ENCODE peak calls at places on chromosomes 1 and 21, in four cellular contexts. One of them, this sample, is unnamed.

GRCh38 chr1:56064705-56065104 is 514.7 kb downstream of the PLPP3 start:
- DNase-seq in H1: no peak
- DNase-seq in H9: no peak
- DNase-seq in mesendoderm: no peak
- DNase-seq in this sample: peak

GRCh38 chr1:204408074-204408507 is 3.5 kb downstream of the PPP1R15B start:
- DNase-seq in H1: no peak
- DNase-seq in H9: no peak
- DNase-seq in mesendoderm: no peak
- DNase-seq in this sample: peak

GRCh38 chr1:244112646-244113045 is 61.6 kb downstream of the ZBTB18 start:
- DNase-seq in H1: no peak
- DNase-seq in H9: no peak
- DNase-seq in mesendoderm: peak
- DNase-seq in this sample: peak

GRCh38 chr1:77416692-77417450 is 135.1 kb downstream of the AK5 start:
- DNase-seq in H1: peak
- DNase-seq in H9: no peak
- DNase-seq in mesendoderm: peak
- DNase-seq in this sample: peak

GRCh38 chr1:32232558-32233304 is 10.5 kb downstream of the EIF3I start:
- DNase-seq in H1: no peak
- DNase-seq in H9: no peak
- DNase-seq in mesendoderm: no peak
- DNase-seq in this sample: no peak

GRCh38 chr1:35883681-35884155 is 709 bp downstream of the AGO1 start:
- DNase-seq in H1: peak
- DNase-seq in H9: peak
- DNase-seq in mesendoderm: peak
- DNase-seq in this sample: peak

GRCh38 chr1:50917128-50917795 is 42.8 kb downstream of the FAF1 start:
- DNase-seq in H1: no peak
- DNase-seq in H9: no peak
- DNase-seq in mesendoderm: no peak
- DNase-seq in this sample: no peak

GRCh38 chr1:64320470-64320869 is 117.0 kb downstream of the UBE2U start:
- DNase-seq in H1: no peak
- DNase-seq in H9: no peak
- DNase-seq in mesendoderm: no peak
- DNase-seq in this sample: peak

GRCh38 chr1:59404725-59405124 is 107.8 kb downstream of the FGGY start:
- DNase-seq in H1: no peak
- DNase-seq in H9: no peak
- DNase-seq in mesendoderm: no peak
- DNase-seq in this sample: no peak

GRCh38 chr21:42220138-42220701 is 1.3 kb downstream of the ABCG1 start:
- DNase-seq in H1: no peak
- DNase-seq in H9: peak
- DNase-seq in mesendoderm: peak
- DNase-seq in this sample: peak

GRCh38 chr21:21631961-21632360 is 633.8 kb downstream of the NCAM2 start:
- DNase-seq in H1: no peak
- DNase-seq in H9: no peak
- DNase-seq in mesendoderm: no peak
- DNase-seq in this sample: peak

GRCh38 chr1:75136158-75136815 is 2.1 kb downstream of the LHX8 start:
- DNase-seq in H1: no peak
- DNase-seq in H9: peak
- DNase-seq in mesendoderm: peak
- DNase-seq in this sample: no peak

GRCh38 chr1:6911974-6912373 is 126.7 kb downstream of the CAMTA1 start:
- DNase-seq in H1: no peak
- DNase-seq in H9: no peak
- DNase-seq in mesendoderm: peak
- DNase-seq in this sample: peak

GRCh38 chr1:225567789-225568188 is 85.1 kb downstream of the ENAH start:
- DNase-seq in H1: no peak
- DNase-seq in H9: no peak
- DNase-seq in mesendoderm: peak
- DNase-seq in this sample: no peak

GRCh38 chr1:213060836-213061235 is 9.8 kb downstream of the RPS6KC1 start:
- DNase-seq in H1: no peak
- DNase-seq in H9: no peak
- DNase-seq in mesendoderm: peak
- DNase-seq in this sample: no peak

GRCh38 chr1:64669098-64669675 is 75.7 kb upstream of the RAVER2 start:
- DNase-seq in H1: no peak
- DNase-seq in H9: no peak
- DNase-seq in mesendoderm: no peak
- DNase-seq in this sample: peak

GRCh38 chr21:10272216-10272615 is 249.2 kb upstream of the TPTE start:
- DNase-seq in H1: no peak
- DNase-seq in H9: no peak
- DNase-seq in mesendoderm: peak
- DNase-seq in this sample: no peak

GRCh38 chr1:110864260-110864659 is 8.7 kb upstream of the CD53 start:
- DNase-seq in H1: no peak
- DNase-seq in H9: no peak
- DNase-seq in mesendoderm: no peak
- DNase-seq in this sample: no peak

GRCh38 chr1:36285450-36286101 is 20.6 kb upstream of the SH3D21 start:
- DNase-seq in H1: no peak
- DNase-seq in H9: peak
- DNase-seq in mesendoderm: peak
- DNase-seq in this sample: peak

GRCh38 chr1:245871881-245872280 is 635.2 kb downstream of the SMYD3 start:
- DNase-seq in H1: no peak
- DNase-seq in H9: no peak
- DNase-seq in mesendoderm: no peak
- DNase-seq in this sample: peak

GRCh38 chr1:147651466-147651865 is 18.9 kb downstream of the ACP6 start:
- DNase-seq in H1: no peak
- DNase-seq in H9: no peak
- DNase-seq in mesendoderm: peak
- DNase-seq in this sample: no peak

GRCh38 chr1:38538834-38539233 is 320.7 kb downstream of the RRAGC start:
- DNase-seq in H1: no peak
- DNase-seq in H9: no peak
- DNase-seq in mesendoderm: no peak
- DNase-seq in this sample: no peak

GRCh38 chr1:33436557-33437296 is 5.8 kb upstream of the PHC2 start:
- DNase-seq in H1: no peak
- DNase-seq in H9: no peak
- DNase-seq in mesendoderm: no peak
- DNase-seq in this sample: peak

GRCh38 chr1:97875996-97876395 is 44.8 kb downstream of the DPYD start:
- DNase-seq in H1: no peak
- DNase-seq in H9: no peak
- DNase-seq in mesendoderm: no peak
- DNase-seq in this sample: peak

GRCh38 chr1:186225089-186225488 is 150.0 kb downstream of the TPR start:
- DNase-seq in H1: no peak
- DNase-seq in H9: no peak
- DNase-seq in mesendoderm: no peak
- DNase-seq in this sample: no peak

GRCh38 chr1:215473943-215474342 is 93.2 kb upstream of the KCTD3 start:
- DNase-seq in H1: no peak
- DNase-seq in H9: no peak
- DNase-seq in mesendoderm: peak
- DNase-seq in this sample: peak

GRCh38 chr1:48092401-48092800 is 95.2 kb upstream of the TRABD2B start:
- DNase-seq in H1: no peak
- DNase-seq in H9: no peak
- DNase-seq in mesendoderm: no peak
- DNase-seq in this sample: no peak

GRCh38 chr21:44399151-44399954 is 45.9 kb downstream of the TRPM2 start:
- DNase-seq in H1: no peak
- DNase-seq in H9: peak
- DNase-seq in mesendoderm: no peak
- DNase-seq in this sample: no peak

GRCh38 chr1:20896824-20897223 is 109.7 kb upstream of the HP1BP3 start:
- DNase-seq in H1: no peak
- DNase-seq in H9: no peak
- DNase-seq in mesendoderm: no peak
- DNase-seq in this sample: no peak

GRCh38 chr21:37845535-37845934 is 70.7 kb downstream of the KCNJ6 start:
- DNase-seq in H1: no peak
- DNase-seq in H9: no peak
- DNase-seq in mesendoderm: no peak
- DNase-seq in this sample: no peak

GRCh38 chr1:7425771-7426170 is 345.3 kb upstream of the VAMP3 start:
- DNase-seq in H1: no peak
- DNase-seq in H9: no peak
- DNase-seq in mesendoderm: no peak
- DNase-seq in this sample: no peak

GRCh38 chr1:198444792-198445191 is 95.7 kb downstream of the ATP6V1G3 start:
- DNase-seq in H1: no peak
- DNase-seq in H9: no peak
- DNase-seq in mesendoderm: no peak
- DNase-seq in this sample: peak

GRCh38 chr1:162765788-162766187 is 24.7 kb upstream of the HSD17B7 start:
- DNase-seq in H1: no peak
- DNase-seq in H9: no peak
- DNase-seq in mesendoderm: no peak
- DNase-seq in this sample: no peak

GRCh38 chr1:170986901-170987300 is 51.6 kb downstream of the MROH9 start:
- DNase-seq in H1: no peak
- DNase-seq in H9: no peak
- DNase-seq in mesendoderm: no peak
- DNase-seq in this sample: no peak

GRCh38 chr1:170985406-170985805 is 50.1 kb downstream of the MROH9 start:
- DNase-seq in H1: no peak
- DNase-seq in H9: no peak
- DNase-seq in mesendoderm: no peak
- DNase-seq in this sample: no peak

GRCh38 chr1:170987397-170987796 is 52.1 kb downstream of the MROH9 start:
- DNase-seq in H1: no peak
- DNase-seq in H9: no peak
- DNase-seq in mesendoderm: no peak
- DNase-seq in this sample: no peak
- H4K5ac ChIP-seq in H1: no peak
- H4K5ac ChIP-seq in H9: no peak
- H4K5ac ChIP-seq in mesendoderm: no peak
- H4K5ac ChIP-seq in this sample: no peak

DNA sequence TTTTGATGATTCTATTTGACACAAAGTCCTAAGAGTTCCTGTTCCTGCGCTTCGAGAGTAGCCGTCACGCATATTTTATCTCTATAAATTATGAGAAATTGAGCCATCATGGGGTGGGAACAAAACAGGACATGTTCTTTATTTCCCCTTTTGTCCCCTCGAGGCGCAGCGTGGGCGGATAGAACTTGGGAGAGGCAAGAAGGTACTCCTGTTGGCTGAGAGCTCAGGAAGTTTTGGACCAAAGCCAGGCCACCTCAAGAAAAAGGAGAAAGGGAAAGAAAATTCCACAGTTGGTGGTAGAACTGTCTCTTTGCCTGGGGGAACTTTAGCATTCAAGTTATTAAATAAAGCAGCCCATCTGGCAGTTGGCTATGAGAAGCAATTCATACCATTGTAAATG is 76.4 kb upstream of the DSCAM start:
- DNase-seq in H1: no peak
- DNase-seq in H9: no peak
- DNase-seq in mesendoderm: no peak
- DNase-seq in this sample: no peak
- H4K5ac ChIP-seq in H1: no peak
- H4K5ac ChIP-seq in H9: no peak
- H4K5ac ChIP-seq in mesendoderm: no peak
- H4K5ac ChIP-seq in this sample: no peak

GRCh38 chr21:14243461-14243860 is 27.5 kb downstream of the RBM11 start:
- DNase-seq in H1: no peak
- DNase-seq in H9: no peak
- DNase-seq in mesendoderm: no peak
- DNase-seq in this sample: no peak
- H4K5ac ChIP-seq in H1: no peak
- H4K5ac ChIP-seq in H9: no peak
- H4K5ac ChIP-seq in mesendoderm: no peak
- H4K5ac ChIP-seq in this sample: no peak

GRCh38 chr1:12756756-12757433 is 10.9 kb downstream of the CFAP107 start:
- DNase-seq in H1: no peak
- DNase-seq in H9: no peak
- DNase-seq in mesendoderm: no peak
- DNase-seq in this sample: no peak
- H4K5ac ChIP-seq in H1: no peak
- H4K5ac ChIP-seq in H9: no peak
- H4K5ac ChIP-seq in mesendoderm: no peak
- H4K5ac ChIP-seq in this sample: no peak

GRCh38 chr1:173285046-173285445 is 77.9 kb upstream of the TNFSF4 start:
- DNase-seq in H1: no peak
- DNase-seq in H9: no peak
- DNase-seq in mesendoderm: no peak
- DNase-seq in this sample: no peak

DNA sequence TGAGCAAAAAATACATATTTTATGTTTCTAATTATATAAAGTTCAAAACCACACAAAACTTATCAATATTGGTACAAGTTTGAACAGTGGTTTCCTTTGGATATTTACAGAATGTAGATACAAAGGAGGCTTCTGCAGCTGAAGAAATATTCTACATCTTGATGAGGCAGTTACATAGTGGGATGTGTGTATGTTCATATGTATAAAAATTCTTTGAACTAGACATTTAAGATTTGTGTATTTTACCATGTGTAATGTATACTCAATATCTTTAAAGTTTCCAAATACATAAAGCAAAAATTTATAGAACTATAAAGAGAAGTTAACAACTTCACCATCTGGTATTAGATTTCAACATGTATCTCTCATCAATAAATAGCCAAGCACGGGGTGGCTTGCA is 80.7 kb upstream of the TNFSF4 start:
- DNase-seq in H1: no peak
- DNase-seq in H9: no peak
- DNase-seq in mesendoderm: no peak
- DNase-seq in this sample: no peak
- H4K5ac ChIP-seq in H1: no peak
- H4K5ac ChIP-seq in H9: no peak
- H4K5ac ChIP-seq in mesendoderm: no peak
- H4K5ac ChIP-seq in this sample: no peak

This sample was measured in IMR-90.